ENCODE peak calls at places on chromosome 10, in ten cellular contexts. Z is heart right ventricle, I is right lobe of liver, A is OCI-LY7, R is endothelial cell, B is IMR-90, Q is fibroblast of the aortic adventitia, O is H9, Y is kidney, C is cardiac fibroblast. F is an unnamed sample.

GRCh38 chr10:48834189-48834965 is 105.3 kb downstream of the LRRC18 start:
- DNase-seq in Y (no peak), C (no peak), I (no peak), B (no peak), Z (no peak), Q (no peak), O (no peak), R (no peak), A (no peak), F (no peak)

GRCh38 chr10:30495687-30496086 is 61.7 kb downstream of the MAP3K8 start:
- DNase-seq in C (no peak), I (no peak), Z (no peak), R (no peak), A (no peak), B (peak), Y (no peak), O (no peak), Q (peak), F (no peak)

GRCh38 chr10:53619678-53620077 is 847.1 kb upstream of the MBL2 start:
- DNase-seq in O (no peak), A (no peak), Y (no peak), C (peak), B (no peak), Z (no peak), R (no peak), I (no peak), Q (peak), F (no peak)

GRCh38 chr10:109203616-109204375 is 719.5 kb downstream of the XPNPEP1 start:
- DNase-seq in B (peak), I (no peak), R (no peak), Z (no peak), Y (no peak), O (no peak), C (no peak), A (no peak), Q (peak), F (no peak)

GRCh38 chr10:87865201-87866025 is 2.0 kb downstream of the PTEN start:
- DNase-seq in R (no peak), Z (no peak), O (no peak), Y (no peak), C (no peak), Q (no peak), I (no peak), A (peak), B (no peak), F (no peak)

GRCh38 chr10:76282122-76283030 is 851.0 kb downstream of the LRMDA start:
- DNase-seq in R (no peak), Y (peak), O (no peak), I (peak), B (peak), C (peak), Z (no peak), Q (peak), A (no peak), F (no peak)

GRCh38 chr10:113693348-113693747 is 13.6 kb downstream of the CASP7 start:
- DNase-seq in Z (no peak), O (no peak), A (no peak), I (no peak), R (no peak), B (no peak), C (no peak), Q (no peak), Y (no peak), F (no peak)

GRCh38 chr10:119805702-119806230 is 66.9 kb downstream of the MCMBP start:
- DNase-seq in C (no peak), Q (no peak), B (no peak), Y (no peak), Z (no peak), I (no peak), O (no peak), R (no peak), A (no peak), F (no peak)

GRCh38 chr10:18137111-18137510 is 3.1 kb upstream of the CACNB2 start:
- DNase-seq in B (no peak), C (no peak), R (no peak), O (no peak), I (no peak), Y (no peak), A (no peak), Q (no peak), Z (no peak), F (no peak)

GRCh38 chr10:91887900-91888225 is 21.4 kb downstream of the FGFBP3 start:
- DNase-seq in R (no peak), I (no peak), Y (no peak), B (no peak), O (no peak), A (no peak), Q (no peak), C (no peak), Z (no peak), F (no peak)

GRCh38 chr10:18044976-18045720 is 93.4 kb downstream of the SLC39A12 start:
- DNase-seq in Q (peak), A (no peak), B (peak), C (peak), R (no peak), Y (no peak), I (no peak), Z (no peak), O (no peak), F (no peak)

GRCh38 chr10:65818990-65819389 is 1106.8 kb upstream of the LRRTM3 start:
- DNase-seq in O (no peak), Z (no peak), Q (no peak), B (no peak), I (no peak), C (no peak), R (no peak), A (no peak), Y (no peak), F (no peak)

GRCh38 chr10:20740128-20740527 is 157.0 kb downstream of the NEBL start:
- DNase-seq in Q (no peak), Z (no peak), C (no peak), R (no peak), B (no peak), Y (no peak), O (no peak), A (no peak), I (no peak), F (no peak)

GRCh38 chr10:128218161-128218560 is 91.9 kb upstream of the MKI67 start:
- DNase-seq in B (no peak), Q (no peak), Y (no peak), I (no peak), Z (no peak), O (no peak), A (no peak), R (no peak), C (no peak), F (no peak)

GRCh38 chr10:59808896-59809643 is 55.8 kb upstream of the MRLN start:
- DNase-seq in O (peak), Q (peak), A (peak), I (peak), Y (peak), B (peak), R (peak), Z (peak), C (peak), F (no peak)

GRCh38 chr10:7872041-7872442 is 53.7 kb downstream of the TAF3 start:
- DNase-seq in Z (no peak), Y (no peak), B (peak), C (no peak), Q (peak), O (no peak), R (no peak), A (peak), I (no peak), F (no peak)

GRCh38 chr10:97648557-97649404 is 8.3 kb downstream of the PI4K2A start:
- DNase-seq in Z (no peak), R (no peak), C (peak), O (peak), I (no peak), Q (peak), Y (no peak), B (peak), A (no peak), F (no peak)

GRCh38 chr10:29949411-29950011 is 109.9 kb downstream of the JCAD start:
- DNase-seq in C (peak), Q (peak), O (no peak), R (no peak), Y (no peak), A (no peak), I (no peak), B (peak), Z (no peak), F (no peak)

GRCh38 chr10:79904671-79905321 is 44.1 kb downstream of the SFTPD start:
- DNase-seq in Y (peak), R (peak), Q (peak), B (peak), I (peak), Z (peak), O (peak), C (peak), A (no peak), F (no peak)

GRCh38 chr10:43371418-43371817 is at the start of gene FXYD4:
- DNase-seq in I (no peak), A (no peak), C (no peak), Y (peak), Q (no peak), Z (no peak), R (no peak), O (no peak), B (no peak), F (peak)

GRCh38 chr10:77377678-77378352 is 259.8 kb downstream of the KCNMA1 start:
- DNase-seq in R (no peak), A (no peak), Z (no peak), C (no peak), I (no peak), Q (no peak), O (peak), Y (no peak), B (no peak), F (no peak)

GRCh38 chr10:117638664-117639200 is 96.2 kb downstream of the EMX2 start:
- DNase-seq in I (no peak), Y (no peak), A (no peak), Q (no peak), Z (no peak), R (no peak), C (no peak), O (no peak), B (no peak), F (no peak)

GRCh38 chr10:74743401-74743800 is 83.0 kb upstream of the KAT6B start:
- DNase-seq in Z (no peak), O (no peak), B (no peak), I (no peak), R (no peak), A (no peak), Y (no peak), Q (no peak), C (no peak), F (no peak)

GRCh38 chr10:102672822-102673200 is 28.5 kb downstream of the TRIM8 start:
- DNase-seq in I (no peak), C (no peak), R (no peak), Y (peak), A (no peak), O (no peak), Q (no peak), Z (no peak), B (no peak), F (no peak)

GRCh38 chr10:103717341-103718246 is 137.8 kb downstream of the SH3PXD2A start:
- DNase-seq in Z (no peak), A (no peak), R (no peak), O (peak), B (no peak), Y (no peak), C (no peak), I (no peak), Q (no peak), F (no peak)

GRCh38 chr10:58158806-58159205 is 108.9 kb downstream of the IPMK start:
- DNase-seq in Q (peak), A (no peak), R (no peak), O (no peak), I (no peak), Y (no peak), C (peak), B (peak), Z (no peak), F (no peak)

GRCh38 chr10:15263657-15264323 is 95.3 kb upstream of the NMT2 start:
- DNase-seq in Y (no peak), Z (no peak), Q (no peak), R (no peak), I (no peak), O (no peak), C (no peak), A (no peak), B (no peak), F (no peak)

GRCh38 chr10:44689368-44689767 is 221.8 kb upstream of the TMEM72 start:
- DNase-seq in Z (no peak), B (peak), C (no peak), R (no peak), A (no peak), O (peak), I (no peak), Q (peak), Y (no peak), F (no peak)

GRCh38 chr10:131824371-131825149 is 76.2 kb upstream of the PPP2R2D start:
- DNase-seq in B (no peak), I (peak), R (no peak), Y (peak), Z (no peak), O (peak), Q (no peak), A (no peak), C (no peak), F (peak)

GRCh38 chr10:27372095-27372494 is 131.5 kb upstream of the ACBD5 start:
- DNase-seq in C (no peak), R (no peak), Q (no peak), I (no peak), O (no peak), A (no peak), Z (no peak), Y (no peak), B (no peak), F (no peak)

GRCh38 chr10:27366769-27367168 is 126.2 kb upstream of the ACBD5 start:
- DNase-seq in O (no peak), I (no peak), Z (no peak), C (no peak), B (no peak), R (no peak), Y (no peak), A (no peak), Q (no peak), F (no peak)

GRCh38 chr10:27373566-27374160 is 130.4 kb upstream of the RAB18 start:
- DNase-seq in R (no peak), B (no peak), A (no peak), C (no peak), Z (no peak), O (no peak), I (no peak), Y (no peak), Q (no peak), F (no peak)

GRCh38 chr10:27368706-27369105 is 128.1 kb upstream of the ACBD5 start:
- DNase-seq in Z (no peak), R (no peak), O (no peak), B (no peak), Y (no peak), I (no peak), C (no peak), Q (no peak), A (no peak), F (no peak)

GRCh38 chr10:27369832-27370231 is 129.2 kb upstream of the ACBD5 start:
- DNase-seq in Q (peak), O (no peak), B (no peak), I (no peak), A (peak), Y (no peak), Z (no peak), C (peak), R (no peak), F (no peak)
- TF ChIP-seq CTCF in Q (no peak), O (peak), B (peak), I (peak), A (peak), Y (no peak), Z (no peak), C (no peak), R (peak), F (peak)

GRCh38 chr10:25934673-25935139 is 677 bp downstream of the MYO3A start:
- DNase-seq in A (no peak), R (peak), C (no peak), O (peak), Q (no peak), Z (peak), B (no peak), Y (peak), I (no peak), F (no peak)
- TF ChIP-seq CTCF in A (no peak), R (peak), C (no peak), O (peak), Q (no peak), Z (peak), B (no peak), Y (peak), I (peak), F (peak)

GRCh38 chr10:72704117-72704516 is 12.2 kb downstream of the MCU start:
- DNase-seq in R (no peak), Z (no peak), A (no peak), B (no peak), C (no peak), Y (no peak), O (no peak), I (no peak), Q (no peak), F (no peak)

GRCh38 chr10:72697711-72698110 is 5.8 kb downstream of the MCU start:
- DNase-seq in C (peak), I (no peak), Y (no peak), R (no peak), O (no peak), Q (peak), Z (no peak), B (no peak), A (no peak), F (no peak)

DNA sequence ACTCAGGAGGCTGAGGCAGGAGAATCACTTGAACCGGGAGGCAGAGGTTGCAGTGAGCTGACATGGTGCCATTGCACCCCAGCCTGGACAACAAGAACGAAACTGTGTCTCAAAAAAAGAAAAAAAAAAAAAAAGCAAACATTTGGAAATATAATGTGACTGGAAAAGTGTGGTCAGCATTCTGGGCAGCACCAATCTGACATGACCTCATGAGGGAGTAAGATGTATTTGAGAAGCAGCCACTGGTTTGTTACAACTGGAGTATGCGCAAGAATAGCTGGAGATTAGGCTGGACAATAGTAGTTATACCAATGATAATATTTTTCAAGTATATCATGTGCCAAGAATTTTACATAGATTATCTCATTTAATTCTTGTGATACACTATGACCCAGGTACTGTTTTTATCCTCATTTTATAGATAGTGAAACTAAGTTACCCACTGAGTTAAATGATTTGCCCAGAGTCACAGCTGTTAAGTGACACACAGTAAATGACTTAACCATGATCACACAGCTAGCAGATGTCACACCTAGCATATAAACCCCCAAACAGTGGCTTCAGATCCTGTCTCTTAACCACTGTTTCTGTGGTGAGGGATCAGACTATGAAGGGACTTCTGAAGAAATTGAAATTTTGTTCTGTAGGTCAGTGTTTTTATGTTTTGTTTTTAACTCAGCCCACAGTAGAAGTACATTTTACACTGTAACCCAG is 11.1 kb downstream of the MCU start:
- DNase-seq in O (no peak), Y (no peak), Z (no peak), R (no peak), A (no peak), C (peak), Q (peak), B (peak), I (no peak), F (no peak)
- TF ChIP-seq CTCF in O (no peak), Y (no peak), Z (no peak), R (no peak), A (no peak), C (no peak), Q (peak), B (peak), I (no peak), F (peak)

DNA sequence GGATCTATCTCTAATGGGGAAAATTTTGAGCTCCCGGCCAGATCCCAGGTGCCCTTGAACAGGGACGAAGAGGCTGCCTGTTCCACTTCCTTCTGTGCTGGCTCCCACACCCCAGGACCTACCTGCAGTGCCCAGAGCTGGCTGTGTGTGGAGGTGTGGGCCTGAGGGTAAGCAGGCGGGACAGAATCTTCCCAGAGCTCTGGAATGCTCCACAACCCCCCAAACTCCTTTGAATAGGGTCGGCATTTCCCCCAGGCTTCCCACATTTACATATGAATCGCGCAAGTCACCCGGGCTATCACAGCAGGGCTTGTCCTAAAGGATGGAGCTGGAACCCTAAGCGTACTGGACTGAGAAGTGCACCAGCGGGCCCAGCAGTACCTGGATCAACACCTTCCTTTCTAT is 95.9 kb downstream of the DNMBP start:
- DNase-seq in I (no peak), Y (no peak), C (no peak), B (no peak), R (peak), O (peak), Z (no peak), A (no peak), Q (no peak), F (no peak)
- TF ChIP-seq CTCF in I (no peak), Y (peak), C (no peak), B (no peak), R (no peak), O (peak), Z (no peak), A (no peak), Q (no peak), F (no peak)

F was measured in chondrocyte.